ENCODE peak calls at places on chromosomes 6 and 20, in five cellular contexts. N is NCI-H2081; W is AML-193; D is AG10803; Z is stimulated activated CD4-positive, alpha-beta T cell treated with anti-CD3 and anti-CD28 coated beads, Interleukin-1b, Interleukin-23, amount 100 ng/mL, for 48 hours. Y is an unnamed sample.

GRCh38 chr6:33578164-33578563 is 1.9 kb downstream of the BAK1 start:
- DNase-seq in N (no peak), W (no peak), D (no peak), Z (no peak), Y (no peak)

GRCh38 chr6:103578115-103578514 is 1281.6 kb downstream of the HACE1 start:
- DNase-seq in N (no peak), W (no peak), D (no peak), Z (no peak), Y (no peak)

GRCh38 chr6:56024931-56025330 is 149.5 kb upstream of the BMP5 start:
- DNase-seq in N (no peak), W (no peak), D (no peak), Z (no peak), Y (no peak)

GRCh38 chr6:32393660-32394420 is 13.1 kb downstream of the BTNL2 start:
- DNase-seq in N (no peak), W (no peak), D (no peak), Z (no peak), Y (peak; percentile 38)

GRCh38 chr20:50169329-50169823 is 15.9 kb upstream of the PEDS1 start:
- DNase-seq in N (peak; percentile 64), W (peak; percentile 61), D (peak; percentile 70), Z (peak; percentile 77), Y (peak; percentile 91)

GRCh38 chr6:33112148-33112547 is 36.4 kb downstream of the HLA-DPB1 start:
- DNase-seq in N (no peak), W (peak; percentile 78), D (peak; percentile 52), Z (no peak), Y (peak; percentile 31)

GRCh38 chr20:32678948-32679347 is 5.2 kb upstream of the C20orf203 start:
- DNase-seq in N (peak; percentile 10), W (no peak), D (peak; percentile 83), Z (no peak), Y (no peak)

GRCh38 chr6:95529762-95530161 is 47.6 kb upstream of the MANEA start:
- DNase-seq in N (no peak), W (no peak), D (no peak), Z (no peak), Y (no peak)

GRCh38 chr6:9315966-9316650 is 880.8 kb upstream of the SLC35B3 start:
- DNase-seq in N (no peak), W (no peak), D (no peak), Z (no peak), Y (no peak)

GRCh38 chr6:106643061-106643460 is 13.7 kb downstream of the QRSL1 start:
- DNase-seq in N (no peak), W (no peak), D (peak; percentile 2), Z (no peak), Y (no peak)

GRCh38 chr6:99330159-99330558 is 19.3 kb downstream of the FAXC start:
- DNase-seq in N (peak; percentile 25), W (peak; percentile 74), D (peak; percentile 64), Z (peak; percentile 72), Y (peak; percentile 68)

GRCh38 chr6:113824411-113824810 is 32.7 kb upstream of the MARCKS start:
- DNase-seq in N (no peak), W (no peak), D (peak; percentile 41), Z (no peak), Y (no peak)

GRCh38 chr20:11585752-11586352 is 331.8 kb upstream of the BTBD3 start:
- DNase-seq in N (peak; percentile 30), W (peak; percentile 2), D (peak; percentile 2), Z (no peak), Y (peak; percentile 2)

GRCh38 chr6:90413867-90414266 is 117.2 kb upstream of the BACH2 start:
- DNase-seq in N (no peak), W (no peak), D (no peak), Z (peak; percentile 84), Y (no peak)

GRCh38 chr6:157773248-157773773 is 49.7 kb upstream of the SNX9 start:
- DNase-seq in N (no peak), W (no peak), D (no peak), Z (no peak), Y (no peak)

GRCh38 chr6:89840538-89840937 is 10.9 kb downstream of the CASP8AP2 start:
- DNase-seq in N (peak; percentile 28), W (no peak), D (no peak), Z (no peak), Y (peak; percentile 68)

GRCh38 chr20:34179636-34180360 is 61.4 kb upstream of the ASIP start:
- DNase-seq in N (no peak), W (no peak), D (peak; percentile 79), Z (no peak), Y (no peak)

GRCh38 chr6:51531623-51532022 is 555.8 kb downstream of the PKHD1 start:
- DNase-seq in N (no peak), W (no peak), D (no peak), Z (no peak), Y (no peak)

GRCh38 chr6:2970034-2970685 is 1.2 kb downstream of the SERPINB6 start:
- DNase-seq in N (no peak), W (no peak), D (peak; percentile 54), Z (no peak), Y (no peak)

GRCh38 chr6:96611342-96611964 is 48.5 kb downstream of the FHL5 start:
- DNase-seq in N (no peak), W (no peak), D (no peak), Z (no peak), Y (no peak)

GRCh38 chr6:31795616-31796298 is at the start of gene VARS1:
- DNase-seq in N (peak; percentile 81), W (peak; percentile 96), D (peak; percentile 89), Z (peak; percentile 89), Y (peak; percentile 91)

GRCh38 chr6:71190809-71191208 is 97.8 kb upstream of the OGFRL1 start:
- DNase-seq in N (no peak), W (peak; percentile 41), D (peak; percentile 44), Z (no peak), Y (peak; percentile 42)

GRCh38 chr20:17968366-17969275 is at the start of the genes MGME1 and SNX5:
- DNase-seq in N (peak; percentile 99), W (peak; percentile 96), D (peak; percentile 99), Z (peak; percentile 100), Y (peak; percentile 99)

GRCh38 chr20:33570743-33571142 is 80.8 kb downstream of the CBFA2T2 start:
- DNase-seq in N (no peak), W (no peak), D (no peak), Z (no peak), Y (no peak)

GRCh38 chr6:93745306-93745705 is 325.9 kb upstream of the EPHA7 start:
- DNase-seq in N (no peak), W (no peak), D (no peak), Z (no peak), Y (no peak)

GRCh38 chr20:10541668-10542411 is 106.7 kb downstream of the SLX4IP start:
- DNase-seq in N (peak; percentile 49), W (no peak), D (no peak), Z (no peak), Y (no peak)

GRCh38 chr20:31606678-31606927 is 1.5 kb downstream of the ID1 start:
- DNase-seq in N (no peak), W (no peak), D (no peak), Z (no peak), Y (no peak)

GRCh38 chr6:44820366-44821158 is 433.1 kb downstream of the CDC5L start:
- DNase-seq in N (no peak), W (no peak), D (no peak), Z (no peak), Y (no peak)

GRCh38 chr20:14538433-14538832 is 201.0 kb upstream of the FLRT3 start:
- DNase-seq in N (no peak), W (no peak), D (no peak), Z (no peak), Y (no peak)

GRCh38 chr6:70280462-70280861 is 22.4 kb downstream of the COL9A1 start:
- DNase-seq in N (peak; percentile 65), W (no peak), D (no peak), Z (no peak), Y (no peak)

GRCh38 chr20:13277663-13278295 is 56.7 kb downstream of the ISM1 start:
- DNase-seq in N (no peak), W (no peak), D (peak; percentile 57), Z (no peak), Y (no peak)

GRCh38 chr20:54223285-54223684 is 15.4 kb downstream of the PFDN4 start:
- DNase-seq in N (no peak), W (no peak), D (no peak), Z (no peak), Y (no peak)

GRCh38 chr6:28587011-28587745 is 61.5 kb downstream of the GPX5 start:
- DNase-seq in N (peak; percentile 84), W (no peak), D (no peak), Z (peak; percentile 80), Y (no peak)

GRCh38 chr6:110054664-110055386 is 76.7 kb downstream of the GPR6 start:
- DNase-seq in N (no peak), W (no peak), D (no peak), Z (no peak), Y (no peak)

GRCh38 chr6:147204843-147205311 is 660 bp downstream of the STXBP5 start:
- DNase-seq in N (no peak), W (no peak), D (no peak), Z (no peak), Y (no peak)

GRCh38 chr6:6684365-6684833 is 95.9 kb downstream of the LY86 start:
- DNase-seq in N (no peak), W (no peak), D (no peak), Z (peak; percentile 64), Y (peak; percentile 77)

GRCh38 chr20:36320261-36320897 is 14.2 kb downstream of the DLGAP4 start:
- DNase-seq in N (no peak), W (no peak), D (no peak), Z (no peak), Y (no peak)

GRCh38 chr20:20012517-20012916 is 4.6 kb upstream of the NAA20 start:
- DNase-seq in N (no peak), W (no peak), D (no peak), Z (no peak), Y (no peak)

GRCh38 chr6:7175463-7175862 is 67.7 kb downstream of the RREB1 start:
- DNase-seq in N (no peak), W (no peak), D (peak; percentile 61), Z (no peak), Y (no peak)

GRCh38 chr6:41200296-41200900 is 551 bp downstream of the TREML2 start:
- DNase-seq in N (no peak), W (peak; percentile 97), D (peak; percentile 69), Z (peak; percentile 52), Y (peak; percentile 80)